ENCODE peak calls at places on chromosome 22, in ten cellular contexts. One of them, this sample, is unnamed.

GRCh38 chr22:50027639-50028537 is 15.3 kb upstream of the IL17REL start:
- DNase-seq in Peyer's patch: peak
- DNase-seq in dorsolateral prefrontal cortex: peak
- DNase-seq in psoas muscle: no peak
- DNase-seq in mucosa of descending colon: no peak
- DNase-seq in HL-60: peak
- DNase-seq in CD8-positive, alpha-beta T cell: no peak
- DNase-seq in fibroblast of mammary gland: no peak
- DNase-seq in sigmoid colon: peak
- DNase-seq in heart left ventricle: no peak
- DNase-seq in this sample: no peak

GRCh38 chr22:28017859-28018258 is 98.8 kb upstream of the PITPNB start:
- DNase-seq in Peyer's patch: peak
- DNase-seq in dorsolateral prefrontal cortex: no peak
- DNase-seq in psoas muscle: peak
- DNase-seq in mucosa of descending colon: peak
- DNase-seq in HL-60: no peak
- DNase-seq in CD8-positive, alpha-beta T cell: no peak
- DNase-seq in fibroblast of mammary gland: no peak
- DNase-seq in sigmoid colon: peak
- DNase-seq in heart left ventricle: no peak
- DNase-seq in this sample: no peak

GRCh38 chr22:42754658-42755057 is 34.0 kb upstream of the A4GALT start:
- DNase-seq in Peyer's patch: no peak
- DNase-seq in dorsolateral prefrontal cortex: no peak
- DNase-seq in psoas muscle: no peak
- DNase-seq in mucosa of descending colon: no peak
- DNase-seq in HL-60: no peak
- DNase-seq in CD8-positive, alpha-beta T cell: no peak
- DNase-seq in fibroblast of mammary gland: peak
- DNase-seq in sigmoid colon: no peak
- DNase-seq in heart left ventricle: no peak
- DNase-seq in this sample: peak

GRCh38 chr22:43851058-43851978 is 11.0 kb downstream of the SULT4A1 start:
- DNase-seq in Peyer's patch: no peak
- DNase-seq in dorsolateral prefrontal cortex: no peak
- DNase-seq in psoas muscle: peak
- DNase-seq in mucosa of descending colon: no peak
- DNase-seq in HL-60: no peak
- DNase-seq in CD8-positive, alpha-beta T cell: no peak
- DNase-seq in fibroblast of mammary gland: no peak
- DNase-seq in sigmoid colon: peak
- DNase-seq in heart left ventricle: no peak
- DNase-seq in this sample: no peak

GRCh38 chr22:27306771-27307170 is 494.8 kb downstream of the MN1 start:
- DNase-seq in Peyer's patch: no peak
- DNase-seq in dorsolateral prefrontal cortex: no peak
- DNase-seq in psoas muscle: no peak
- DNase-seq in mucosa of descending colon: no peak
- DNase-seq in HL-60: no peak
- DNase-seq in CD8-positive, alpha-beta T cell: no peak
- DNase-seq in fibroblast of mammary gland: no peak
- DNase-seq in sigmoid colon: no peak
- DNase-seq in heart left ventricle: no peak
- DNase-seq in this sample: no peak

GRCh38 chr22:50732681-50733080 is 5.3 kb upstream of the ACR start:
- DNase-seq in Peyer's patch: no peak
- DNase-seq in dorsolateral prefrontal cortex: no peak
- DNase-seq in psoas muscle: peak
- DNase-seq in mucosa of descending colon: no peak
- DNase-seq in HL-60: no peak
- DNase-seq in CD8-positive, alpha-beta T cell: no peak
- DNase-seq in fibroblast of mammary gland: no peak
- DNase-seq in sigmoid colon: no peak
- DNase-seq in heart left ventricle: peak
- DNase-seq in this sample: no peak

GRCh38 chr22:32542332-32543019 is 67.9 kb downstream of the FBXO7 start:
- DNase-seq in Peyer's patch: peak
- DNase-seq in dorsolateral prefrontal cortex: no peak
- DNase-seq in psoas muscle: peak
- DNase-seq in mucosa of descending colon: no peak
- DNase-seq in HL-60: no peak
- DNase-seq in CD8-positive, alpha-beta T cell: no peak
- DNase-seq in fibroblast of mammary gland: no peak
- DNase-seq in sigmoid colon: peak
- DNase-seq in heart left ventricle: peak
- DNase-seq in this sample: no peak

GRCh38 chr22:19121631-19122142 is 525 bp downstream of the DGCR2 start:
- DNase-seq in Peyer's patch: peak
- DNase-seq in dorsolateral prefrontal cortex: peak
- DNase-seq in psoas muscle: peak
- DNase-seq in mucosa of descending colon: peak
- DNase-seq in HL-60: peak
- DNase-seq in CD8-positive, alpha-beta T cell: no peak
- DNase-seq in fibroblast of mammary gland: no peak
- DNase-seq in sigmoid colon: peak
- DNase-seq in heart left ventricle: peak
- DNase-seq in this sample: peak

GRCh38 chr22:42519544-42520237 is at the start of gene RRP7A:
- DNase-seq in Peyer's patch: peak
- DNase-seq in dorsolateral prefrontal cortex: peak
- DNase-seq in psoas muscle: peak
- DNase-seq in mucosa of descending colon: peak
- DNase-seq in HL-60: peak
- DNase-seq in CD8-positive, alpha-beta T cell: peak
- DNase-seq in fibroblast of mammary gland: peak
- DNase-seq in sigmoid colon: peak
- DNase-seq in heart left ventricle: peak
- DNase-seq in this sample: peak

GRCh38 chr22:24776525-24776924 is 2.0 kb upstream of the PIWIL3 start:
- DNase-seq in Peyer's patch: no peak
- DNase-seq in dorsolateral prefrontal cortex: no peak
- DNase-seq in psoas muscle: no peak
- DNase-seq in mucosa of descending colon: no peak
- DNase-seq in HL-60: no peak
- DNase-seq in CD8-positive, alpha-beta T cell: no peak
- DNase-seq in fibroblast of mammary gland: no peak
- DNase-seq in sigmoid colon: no peak
- DNase-seq in heart left ventricle: no peak
- DNase-seq in this sample: no peak

GRCh38 chr22:43262990-43263644 is 76.2 kb upstream of the TTLL12 start:
- DNase-seq in Peyer's patch: peak
- DNase-seq in dorsolateral prefrontal cortex: no peak
- DNase-seq in psoas muscle: no peak
- DNase-seq in mucosa of descending colon: peak
- DNase-seq in HL-60: peak
- DNase-seq in CD8-positive, alpha-beta T cell: peak
- DNase-seq in fibroblast of mammary gland: no peak
- DNase-seq in sigmoid colon: no peak
- DNase-seq in heart left ventricle: no peak
- DNase-seq in this sample: no peak

GRCh38 chr22:17896552-17896951 is 122.3 kb upstream of the BID start:
- DNase-seq in Peyer's patch: no peak
- DNase-seq in dorsolateral prefrontal cortex: peak
- DNase-seq in psoas muscle: peak
- DNase-seq in mucosa of descending colon: no peak
- DNase-seq in HL-60: no peak
- DNase-seq in CD8-positive, alpha-beta T cell: no peak
- DNase-seq in fibroblast of mammary gland: no peak
- DNase-seq in sigmoid colon: peak
- DNase-seq in heart left ventricle: peak
- DNase-seq in this sample: peak

GRCh38 chr22:25666308-25666707 is 75.7 kb upstream of the MYO18B start:
- DNase-seq in Peyer's patch: peak
- DNase-seq in dorsolateral prefrontal cortex: no peak
- DNase-seq in psoas muscle: peak
- DNase-seq in mucosa of descending colon: peak
- DNase-seq in HL-60: peak
- DNase-seq in CD8-positive, alpha-beta T cell: no peak
- DNase-seq in fibroblast of mammary gland: peak
- DNase-seq in sigmoid colon: peak
- DNase-seq in heart left ventricle: peak
- DNase-seq in this sample: no peak

GRCh38 chr22:22880645-22881044 is 7.0 kb upstream of the IGLL5 start:
- DNase-seq in Peyer's patch: no peak
- DNase-seq in dorsolateral prefrontal cortex: no peak
- DNase-seq in psoas muscle: no peak
- DNase-seq in mucosa of descending colon: no peak
- DNase-seq in HL-60: no peak
- DNase-seq in CD8-positive, alpha-beta T cell: no peak
- DNase-seq in fibroblast of mammary gland: no peak
- DNase-seq in sigmoid colon: no peak
- DNase-seq in heart left ventricle: no peak
- DNase-seq in this sample: no peak

GRCh38 chr22:22878211-22878570 is 9.4 kb upstream of the IGLL5 start:
- DNase-seq in Peyer's patch: no peak
- DNase-seq in dorsolateral prefrontal cortex: no peak
- DNase-seq in psoas muscle: no peak
- DNase-seq in mucosa of descending colon: no peak
- DNase-seq in HL-60: no peak
- DNase-seq in CD8-positive, alpha-beta T cell: no peak
- DNase-seq in fibroblast of mammary gland: no peak
- DNase-seq in sigmoid colon: no peak
- DNase-seq in heart left ventricle: no peak
- DNase-seq in this sample: no peak

GRCh38 chr22:22879675-22880029 is 8.0 kb upstream of the IGLL5 start:
- DNase-seq in Peyer's patch: no peak
- DNase-seq in dorsolateral prefrontal cortex: no peak
- DNase-seq in psoas muscle: no peak
- DNase-seq in mucosa of descending colon: no peak
- DNase-seq in HL-60: no peak
- DNase-seq in CD8-positive, alpha-beta T cell: no peak
- DNase-seq in fibroblast of mammary gland: no peak
- DNase-seq in sigmoid colon: no peak
- DNase-seq in heart left ventricle: no peak
- DNase-seq in this sample: no peak

GRCh38 chr22:22877523-22878210 is 9.9 kb upstream of the IGLL5 start:
- DNase-seq in Peyer's patch: peak
- DNase-seq in dorsolateral prefrontal cortex: no peak
- DNase-seq in psoas muscle: no peak
- DNase-seq in mucosa of descending colon: peak
- DNase-seq in HL-60: no peak
- DNase-seq in CD8-positive, alpha-beta T cell: peak
- DNase-seq in fibroblast of mammary gland: peak
- DNase-seq in sigmoid colon: no peak
- DNase-seq in heart left ventricle: no peak
- DNase-seq in this sample: peak

GRCh38 chr22:22878801-22879674 is 8.6 kb upstream of the IGLL5 start:
- DNase-seq in Peyer's patch: no peak
- DNase-seq in dorsolateral prefrontal cortex: no peak
- DNase-seq in psoas muscle: no peak
- DNase-seq in mucosa of descending colon: no peak
- DNase-seq in HL-60: no peak
- DNase-seq in CD8-positive, alpha-beta T cell: no peak
- DNase-seq in fibroblast of mammary gland: no peak
- DNase-seq in sigmoid colon: no peak
- DNase-seq in heart left ventricle: no peak
- DNase-seq in this sample: no peak
- TF ChIP-seq CTCF in Peyer's patch: no peak
- TF ChIP-seq CTCF in dorsolateral prefrontal cortex: no peak
- TF ChIP-seq CTCF in psoas muscle: no peak
- TF ChIP-seq CTCF in mucosa of descending colon: no peak
- TF ChIP-seq CTCF in HL-60: peak
- TF ChIP-seq CTCF in CD8-positive, alpha-beta T cell: no peak
- TF ChIP-seq CTCF in fibroblast of mammary gland: no peak
- TF ChIP-seq CTCF in sigmoid colon: no peak
- TF ChIP-seq CTCF in heart left ventricle: no peak
- TF ChIP-seq CTCF in this sample: no peak

GRCh38 chr22:40055143-40055926 is 60.6 kb downstream of the FAM83F start:
- DNase-seq in Peyer's patch: no peak
- DNase-seq in dorsolateral prefrontal cortex: no peak
- DNase-seq in psoas muscle: no peak
- DNase-seq in mucosa of descending colon: no peak
- DNase-seq in HL-60: no peak
- DNase-seq in CD8-positive, alpha-beta T cell: no peak
- DNase-seq in fibroblast of mammary gland: no peak
- DNase-seq in sigmoid colon: no peak
- DNase-seq in heart left ventricle: no peak
- DNase-seq in this sample: no peak
- H3K4me3 ChIP-seq in Peyer's patch: no peak
- H3K4me3 ChIP-seq in dorsolateral prefrontal cortex: no peak
- H3K4me3 ChIP-seq in psoas muscle: no peak
- H3K4me3 ChIP-seq in mucosa of descending colon: no peak
- H3K4me3 ChIP-seq in HL-60: no peak
- H3K4me3 ChIP-seq in CD8-positive, alpha-beta T cell: no peak
- H3K4me3 ChIP-seq in fibroblast of mammary gland: no peak
- H3K4me3 ChIP-seq in sigmoid colon: no peak
- H3K4me3 ChIP-seq in heart left ventricle: no peak
- H3K4me3 ChIP-seq in this sample: no peak

DNA sequence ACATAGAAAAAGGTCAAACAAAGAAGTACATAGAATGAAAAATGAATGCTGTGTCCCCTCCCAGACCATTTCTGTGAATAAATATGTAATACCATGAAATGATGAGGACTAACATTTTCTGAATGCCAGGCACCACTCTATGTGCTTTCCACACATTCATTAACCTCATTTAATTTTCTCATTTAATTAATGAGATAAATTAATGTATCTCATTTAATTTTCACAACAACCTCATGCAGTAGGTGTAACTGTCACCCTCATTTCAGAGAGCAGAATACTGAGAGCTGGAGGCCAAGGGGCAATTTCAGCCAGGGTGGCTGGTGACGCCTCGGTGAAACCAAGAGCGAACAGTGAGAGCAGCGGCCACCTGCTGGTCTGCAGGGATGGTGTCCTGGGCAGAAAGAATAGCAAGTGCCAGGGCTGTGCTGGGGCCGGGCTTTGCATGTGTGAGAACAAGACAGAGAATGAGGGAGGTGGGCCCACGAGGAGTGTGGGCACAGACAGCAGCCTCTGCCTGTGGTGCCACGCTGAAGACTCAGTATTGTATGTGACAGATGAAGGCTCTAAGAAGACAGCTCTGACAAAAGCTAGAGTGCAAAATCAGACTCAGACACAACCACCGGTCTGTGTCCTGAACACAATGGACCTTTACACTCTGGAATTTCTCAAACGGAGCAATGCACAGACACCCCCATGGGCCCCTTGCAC is 1.8 kb upstream of the SERPIND1 start:
- DNase-seq in Peyer's patch: no peak
- DNase-seq in dorsolateral prefrontal cortex: no peak
- DNase-seq in psoas muscle: no peak
- DNase-seq in mucosa of descending colon: no peak
- DNase-seq in HL-60: no peak
- DNase-seq in CD8-positive, alpha-beta T cell: no peak
- DNase-seq in fibroblast of mammary gland: no peak
- DNase-seq in sigmoid colon: no peak
- DNase-seq in heart left ventricle: no peak
- DNase-seq in this sample: no peak
- TF ChIP-seq CTCF in Peyer's patch: no peak
- TF ChIP-seq CTCF in dorsolateral prefrontal cortex: no peak
- TF ChIP-seq CTCF in psoas muscle: no peak
- TF ChIP-seq CTCF in mucosa of descending colon: no peak
- TF ChIP-seq CTCF in HL-60: no peak
- TF ChIP-seq CTCF in CD8-positive, alpha-beta T cell: no peak
- TF ChIP-seq CTCF in fibroblast of mammary gland: no peak
- TF ChIP-seq CTCF in sigmoid colon: no peak
- TF ChIP-seq CTCF in heart left ventricle: no peak
- TF ChIP-seq CTCF in this sample: no peak

GRCh38 chr22:35839811-35840739 is 122.4 kb downstream of the APOL5 start:
- DNase-seq in Peyer's patch: peak
- DNase-seq in dorsolateral prefrontal cortex: peak
- DNase-seq in psoas muscle: peak
- DNase-seq in mucosa of descending colon: peak
- DNase-seq in HL-60: no peak
- DNase-seq in CD8-positive, alpha-beta T cell: no peak
- DNase-seq in fibroblast of mammary gland: peak
- DNase-seq in sigmoid colon: peak
- DNase-seq in heart left ventricle: peak
- DNase-seq in this sample: peak
- H3K4me3 ChIP-seq in Peyer's patch: peak
- H3K4me3 ChIP-seq in dorsolateral prefrontal cortex: peak
- H3K4me3 ChIP-seq in psoas muscle: peak
- H3K4me3 ChIP-seq in mucosa of descending colon: peak
- H3K4me3 ChIP-seq in HL-60: no peak
- H3K4me3 ChIP-seq in CD8-positive, alpha-beta T cell: no peak
- H3K4me3 ChIP-seq in fibroblast of mammary gland: peak
- H3K4me3 ChIP-seq in sigmoid colon: peak
- H3K4me3 ChIP-seq in heart left ventricle: peak
- H3K4me3 ChIP-seq in this sample: peak

This sample was measured in AG10803.